ENCODE peak calls at places on chromosomes 12 and 14, in four cellular contexts. One of them, this sample, is unnamed.

GRCh38 chr12:106082216-106083175 is 56.3 kb downstream of the NUAK1 start:
- DNase-seq in GM12878: no peak
- DNase-seq in IMR-90: peak
- DNase-seq in SK-N-SH: no peak
- DNase-seq in this sample: no peak

GRCh38 chr14:80055912-80056801 is 155.1 kb downstream of the DIO2 start:
- DNase-seq in GM12878: no peak
- DNase-seq in IMR-90: peak
- DNase-seq in SK-N-SH: peak
- DNase-seq in this sample: peak

GRCh38 chr12:109951136-109951535 is 45.0 kb downstream of the GIT2 start:
- DNase-seq in GM12878: no peak
- DNase-seq in IMR-90: peak
- DNase-seq in SK-N-SH: no peak
- DNase-seq in this sample: no peak

GRCh38 chr12:118922405-118922804 is 58.9 kb upstream of the SRRM4 start:
- DNase-seq in GM12878: no peak
- DNase-seq in IMR-90: no peak
- DNase-seq in SK-N-SH: no peak
- DNase-seq in this sample: no peak

GRCh38 chr12:49900371-49900770 is 3.3 kb downstream of the FAIM2 start:
- DNase-seq in GM12878: no peak
- DNase-seq in IMR-90: no peak
- DNase-seq in SK-N-SH: no peak
- DNase-seq in this sample: no peak

GRCh38 chr12:50057896-50058670 is 687 bp downstream of the ASIC1 start:
- DNase-seq in GM12878: no peak
- DNase-seq in IMR-90: no peak
- DNase-seq in SK-N-SH: no peak
- DNase-seq in this sample: peak

GRCh38 chr12:55997535-55997859 is 421 bp downstream of the SUOX start:
- DNase-seq in GM12878: no peak
- DNase-seq in IMR-90: no peak
- DNase-seq in SK-N-SH: no peak
- DNase-seq in this sample: no peak

GRCh38 chr12:11150832-11151231 is 16.4 kb upstream of the TAS2R30 start:
- DNase-seq in GM12878: no peak
- DNase-seq in IMR-90: no peak
- DNase-seq in SK-N-SH: no peak
- DNase-seq in this sample: no peak

GRCh38 chr14:28756896-28757570 is 9.6 kb upstream of the FOXG1 start:
- DNase-seq in GM12878: no peak
- DNase-seq in IMR-90: peak
- DNase-seq in SK-N-SH: peak
- DNase-seq in this sample: peak

GRCh38 chr12:6090786-6091185 is 33.7 kb downstream of the VWF start:
- DNase-seq in GM12878: no peak
- DNase-seq in IMR-90: peak
- DNase-seq in SK-N-SH: no peak
- DNase-seq in this sample: no peak

GRCh38 chr12:6095269-6095668 is 29.2 kb downstream of the VWF start:
- DNase-seq in GM12878: no peak
- DNase-seq in IMR-90: no peak
- DNase-seq in SK-N-SH: no peak
- DNase-seq in this sample: no peak

GRCh38 chr12:6093764-6094163 is 30.7 kb downstream of the VWF start:
- DNase-seq in GM12878: no peak
- DNase-seq in IMR-90: no peak
- DNase-seq in SK-N-SH: no peak
- DNase-seq in this sample: no peak

GRCh38 chr12:6091786-6092566 is 32.5 kb downstream of the VWF start:
- DNase-seq in GM12878: no peak
- DNase-seq in IMR-90: no peak
- DNase-seq in SK-N-SH: no peak
- DNase-seq in this sample: no peak

GRCh38 chr12:6092784-6093722 is 31.4 kb downstream of the VWF start:
- DNase-seq in GM12878: no peak
- DNase-seq in IMR-90: peak
- DNase-seq in SK-N-SH: no peak
- DNase-seq in this sample: no peak
- TF ChIP-seq MXI1 in GM12878: no peak
- TF ChIP-seq MXI1 in IMR-90: no peak
- TF ChIP-seq MXI1 in SK-N-SH: no peak
- TF ChIP-seq MXI1 in this sample: no peak

GRCh38 chr12:95057431-95057830 is 16.0 kb downstream of the NR2C1 start:
- DNase-seq in GM12878: no peak
- DNase-seq in IMR-90: no peak
- DNase-seq in SK-N-SH: no peak
- DNase-seq in this sample: no peak
- TF ChIP-seq SMC3 in GM12878: no peak
- TF ChIP-seq SMC3 in IMR-90: no peak
- TF ChIP-seq SMC3 in SK-N-SH: no peak
- TF ChIP-seq SMC3 in this sample: no peak

GRCh38 chr14:82385043-82385442 is 851.4 kb upstream of the SEL1L start:
- DNase-seq in GM12878: no peak
- DNase-seq in IMR-90: no peak
- DNase-seq in SK-N-SH: no peak
- DNase-seq in this sample: no peak
- TF ChIP-seq RCOR1 in GM12878: no peak
- TF ChIP-seq RCOR1 in IMR-90: no peak
- TF ChIP-seq RCOR1 in SK-N-SH: no peak
- TF ChIP-seq RCOR1 in this sample: no peak

GRCh38 chr14:31898835-31899528 is 178.1 kb upstream of the ARHGAP5 start:
- DNase-seq in GM12878: no peak
- DNase-seq in IMR-90: no peak
- DNase-seq in SK-N-SH: no peak
- DNase-seq in this sample: no peak
- TF ChIP-seq MXI1 in GM12878: no peak
- TF ChIP-seq MXI1 in IMR-90: no peak
- TF ChIP-seq MXI1 in SK-N-SH: no peak
- TF ChIP-seq MXI1 in this sample: no peak

This sample was measured in K562.